ENCODE peak calls at places on chromosomes 4 and X, in four cellular contexts. B is ovary, U is AG09309, K is fibroblast of mammary gland. T is an unnamed sample.

GRCh38 chr4:91220315-91220714 is 1083.5 kb upstream of the GRID2 start:
- DNase-seq in B (no peak), U (no peak), K (no peak), T (no peak)

GRCh38 chr4:113101669-113102068 is 52.2 kb downstream of the ANK2 start:
- DNase-seq in B (no peak), U (no peak), K (peak), T (peak)

GRCh38 chr4:19486400-19486799 is 765.3 kb upstream of the SLIT2 start:
- DNase-seq in B (no peak), U (no peak), K (no peak), T (no peak)

GRCh38 chr4:151324449-151325319 is 721 bp downstream of the SH3D19 start:
- DNase-seq in B (peak), U (no peak), K (peak), T (peak)

GRCh38 chrX:54288277-54288676 is 69.6 kb downstream of the WNK3 start:
- DNase-seq in B (no peak), U (no peak), K (peak), T (no peak)

GRCh38 chr4:25223770-25224375 is 10.0 kb upstream of the PI4K2B start:
- DNase-seq in B (no peak), U (no peak), K (peak), T (peak)

GRCh38 chrX:140948827-140949226 is 53.6 kb upstream of the SPANXB1 start:
- DNase-seq in B (no peak), U (no peak), K (no peak), T (no peak)

GRCh38 chrX:39805825-39806224 is 291.9 kb downstream of the BCOR start:
- DNase-seq in B (no peak), U (no peak), K (no peak), T (no peak)

GRCh38 chr4:30380404-30380998 is 339.7 kb upstream of the PCDH7 start:
- DNase-seq in B (no peak), U (peak), K (peak), T (peak)

GRCh38 chr4:95693594-95693993 is 144.8 kb upstream of the UNC5C start:
- DNase-seq in B (no peak), U (no peak), K (peak), T (peak)

GRCh38 chrX:150410513-150410912 is 47.4 kb downstream of the MAMLD1 start:
- DNase-seq in B (no peak), U (no peak), K (no peak), T (no peak)

GRCh38 chrX:132330156-132330729 is 111.0 kb upstream of the RAP2C start:
- DNase-seq in B (no peak), U (no peak), K (no peak), T (no peak)

GRCh38 chrX:93538575-93538974 is 134.8 kb downstream of the NAP1L3 start:
- DNase-seq in B (no peak), U (no peak), K (peak), T (no peak)

GRCh38 chrX:148223361-148223760 is 242.2 kb downstream of the FMR1NB start:
- DNase-seq in B (no peak), U (no peak), K (no peak), T (no peak)

GRCh38 chr4:37219251-37219650 is 25.3 kb upstream of the NWD2 start:
- DNase-seq in B (no peak), U (no peak), K (no peak), T (no peak)

GRCh38 chr4:188986271-188986689 is 847.0 kb downstream of the TRIML1 start:
- DNase-seq in B (no peak), U (peak), K (peak), T (peak)

GRCh38 chr4:985123-985830 is 1.6 kb upstream of the IDUA start:
- DNase-seq in B (no peak), U (no peak), K (no peak), T (no peak)

GRCh38 chr4:17811078-17811603 is 362 bp downstream of the NCAPG start:
- DNase-seq in B (no peak), U (no peak), K (peak), T (no peak)

GRCh38 chr4:113760094-113760851 is 1.3 kb downstream of the CAMK2D start:
- DNase-seq in B (peak), U (no peak), K (peak), T (peak)

GRCh38 chr4:156974264-156974663 is 2.7 kb upstream of the PDGFC start:
- DNase-seq in B (no peak), U (peak), K (peak), T (peak)

GRCh38 chrX:57453901-57454300 is 137.9 kb upstream of the ZXDB start:
- DNase-seq in B (no peak), U (no peak), K (peak), T (no peak)

GRCh38 chr4:52714597-52715254 is 36.5 kb downstream of the ERVMER34-1 start:
- DNase-seq in B (no peak), U (no peak), K (peak), T (no peak)

GRCh38 chrX:22247169-22247568 is 25.5 kb upstream of the CBLL2 start:
- DNase-seq in B (no peak), U (no peak), K (no peak), T (peak)

GRCh38 chrX:153769158-153769864 is 5.3 kb downstream of the PLXNB3 start:
- DNase-seq in B (peak), U (no peak), K (no peak), T (no peak)

GRCh38 chr4:100935090-100935489 is 412.2 kb downstream of the PPP3CA start:
- DNase-seq in B (no peak), U (no peak), K (peak), T (no peak)
- TF ChIP-seq CTCF in B (no peak), U (peak), K (peak), T (peak)

GRCh38 chrX:19864736-19865135 is 22.7 kb downstream of the SH3KBP1 start:
- DNase-seq in B (no peak), U (no peak), K (no peak), T (no peak)

GRCh38 chrX:19865567-19866363 is 21.6 kb downstream of the SH3KBP1 start:
- DNase-seq in B (no peak), U (no peak), K (no peak), T (no peak)

GRCh38 chrX:19862634-19863236 is 24.7 kb downstream of the SH3KBP1 start:
- DNase-seq in B (no peak), U (no peak), K (no peak), T (no peak)

GRCh38 chrX:19860571-19860970 is 26.8 kb downstream of the SH3KBP1 start:
- DNase-seq in B (no peak), U (no peak), K (no peak), T (no peak)

GRCh38 chrX:19863237-19864223 is 23.9 kb downstream of the SH3KBP1 start:
- DNase-seq in B (no peak), U (no peak), K (peak), T (no peak)
- H3K4me3 ChIP-seq in B (no peak), U (no peak), K (no peak), T (no peak)

GRCh38 chr4:184907216-184907615 is 81.4 kb upstream of the ACSL1 start:
- DNase-seq in B (no peak), U (no peak), K (no peak), T (no peak)
- TF ChIP-seq CTCF in B (no peak), U (no peak), K (no peak), T (no peak)

GRCh38 chrX:115940888-115941332 is 229.6 kb upstream of the AGTR2 start:
- DNase-seq in B (peak), U (peak), K (peak), T (peak)
- H3K4me3 ChIP-seq in B (no peak), U (peak), K (no peak), T (no peak)

GRCh38 chr4:107151173-107151572 is 115.1 kb upstream of the DKK2 start:
- DNase-seq in B (no peak), U (no peak), K (no peak), T (no peak)

GRCh38 chr4:107155366-107155765 is 119.3 kb upstream of the DKK2 start:
- DNase-seq in B (no peak), U (no peak), K (no peak), T (no peak)

GRCh38 chr4:107153956-107154355 is 117.8 kb upstream of the DKK2 start:
- DNase-seq in B (no peak), U (no peak), K (no peak), T (peak)

GRCh38 chr4:107156443-107156842 is 120.3 kb upstream of the DKK2 start:
- DNase-seq in B (no peak), U (no peak), K (no peak), T (no peak)

DNA sequence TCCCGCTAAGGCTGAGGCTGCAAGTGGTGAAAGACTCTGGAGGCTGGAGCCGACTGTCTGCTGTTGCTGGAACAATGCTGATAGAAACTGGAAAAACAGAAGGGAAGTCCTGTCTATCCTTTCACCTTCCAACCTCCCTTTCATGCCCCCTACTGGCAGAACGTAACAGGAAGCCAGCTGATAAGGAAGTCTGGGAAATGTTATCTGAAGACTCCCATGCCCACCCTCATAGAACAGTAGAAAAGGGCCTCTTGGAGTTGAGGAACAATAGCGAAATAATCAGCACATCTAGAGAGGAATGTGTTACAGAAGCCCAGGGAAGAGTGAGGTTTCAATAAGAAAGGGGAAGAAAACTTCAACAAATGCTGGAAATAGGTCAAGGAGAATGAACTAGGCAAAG is 117.1 kb upstream of the DKK2 start:
- DNase-seq in B (no peak), U (no peak), K (peak), T (no peak)
- TF ChIP-seq CTCF in B (no peak), U (peak), K (peak), T (peak)

GRCh38 chr4:168496834-168497233 is at the start of gene PALLD:
- DNase-seq in B (no peak), U (no peak), K (peak), T (peak)
- H3K4me3 ChIP-seq in B (no peak), U (no peak), K (no peak), T (no peak)

DNA sequence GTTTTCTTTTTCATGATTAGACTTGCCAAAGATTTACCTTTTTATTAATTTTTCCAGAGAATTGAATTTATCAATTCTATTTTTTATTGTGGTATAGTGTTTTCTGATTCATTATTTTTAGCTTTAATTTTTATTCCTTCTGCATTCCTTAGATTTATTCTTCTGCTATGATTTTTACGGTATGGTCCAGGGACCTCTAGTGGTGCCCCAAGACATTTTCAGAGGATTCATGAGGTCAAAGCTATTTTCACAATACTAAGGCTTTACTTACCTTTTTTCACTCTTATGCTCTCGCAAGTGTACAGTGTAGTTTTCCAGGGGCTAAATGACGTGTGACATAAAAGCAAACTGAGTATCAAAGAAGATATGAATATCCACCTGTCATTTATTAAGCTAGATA is 8.0 kb downstream of the RADX start:
- DNase-seq in B (no peak), U (no peak), K (peak), T (peak)
- TF ChIP-seq CTCF in B (no peak), U (peak), K (peak), T (peak)

DNA sequence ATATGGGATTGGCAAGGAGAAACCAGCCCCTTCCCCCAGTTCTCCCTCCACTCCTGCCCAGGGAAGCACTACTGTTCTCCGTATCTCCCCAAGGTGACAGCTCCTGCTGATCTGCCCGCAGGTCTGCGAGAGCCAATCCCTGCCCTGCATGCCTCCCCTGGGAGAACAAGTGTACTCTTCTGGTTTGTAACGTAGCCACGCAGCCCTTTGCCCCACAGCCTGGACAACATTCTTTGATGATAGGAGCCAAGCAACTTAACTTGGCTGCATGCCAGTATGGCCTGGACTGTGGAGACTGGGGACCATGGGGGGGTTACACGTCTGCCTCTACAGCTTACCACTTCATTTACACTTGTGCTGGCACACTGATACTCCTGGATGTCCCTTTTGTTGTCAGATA is 2.0 kb downstream of the STBD1 start:
- DNase-seq in B (peak), U (no peak), K (no peak), T (no peak)
- H3K4me3 ChIP-seq in B (no peak), U (no peak), K (no peak), T (no peak)

T was measured in astrocyte of the spinal cord.